ENCODE peak calls at places on chromosomes 11 and 22, in five cellular contexts. One of them, this sample, is unnamed.

GRCh38 chr11:77654770-77655434 is 17.3 kb upstream of the CLNS1A start:
- DNase-seq in NCI-H2081: no peak
- DNase-seq in amniotic stem cell: no peak
- DNase-seq in HEK293T: no peak
- DNase-seq in Calu3: peak
- DNase-seq in this sample: no peak

GRCh38 chr11:104892723-104893511 is 5.3 kb downstream of the CASP12 start:
- DNase-seq in NCI-H2081: no peak
- DNase-seq in amniotic stem cell: no peak
- DNase-seq in HEK293T: no peak
- DNase-seq in Calu3: no peak
- DNase-seq in this sample: no peak

GRCh38 chr22:50694766-50695420 is 22.3 kb downstream of the SHANK3 start:
- DNase-seq in NCI-H2081: no peak
- DNase-seq in amniotic stem cell: no peak
- DNase-seq in HEK293T: no peak
- DNase-seq in Calu3: no peak
- DNase-seq in this sample: no peak

GRCh38 chr11:23353611-23354010 is 493.3 kb upstream of the CCDC179 start:
- DNase-seq in NCI-H2081: no peak
- DNase-seq in amniotic stem cell: no peak
- DNase-seq in HEK293T: no peak
- DNase-seq in Calu3: no peak
- DNase-seq in this sample: no peak

GRCh38 chr11:79092791-79093313 is 348.0 kb downstream of the TENM4 start:
- DNase-seq in NCI-H2081: no peak
- DNase-seq in amniotic stem cell: peak
- DNase-seq in HEK293T: no peak
- DNase-seq in Calu3: peak
- DNase-seq in this sample: peak

GRCh38 chr22:46619830-46620501 is at the start of gene GRAMD4:
- DNase-seq in NCI-H2081: no peak
- DNase-seq in amniotic stem cell: no peak
- DNase-seq in HEK293T: no peak
- DNase-seq in Calu3: no peak
- DNase-seq in this sample: no peak

GRCh38 chr11:130918081-130918480 is 1.8 kb upstream of the SNX19 start:
- DNase-seq in NCI-H2081: no peak
- DNase-seq in amniotic stem cell: no peak
- DNase-seq in HEK293T: no peak
- DNase-seq in Calu3: no peak
- DNase-seq in this sample: no peak

GRCh38 chr11:63766501-63767270 is 1.9 kb downstream of the ZFTA start:
- DNase-seq in NCI-H2081: no peak
- DNase-seq in amniotic stem cell: no peak
- DNase-seq in HEK293T: no peak
- DNase-seq in Calu3: no peak
- DNase-seq in this sample: no peak

GRCh38 chr22:37805878-37806277 is 1.9 kb upstream of the GCAT start:
- DNase-seq in NCI-H2081: no peak
- DNase-seq in amniotic stem cell: no peak
- DNase-seq in HEK293T: no peak
- DNase-seq in Calu3: no peak
- DNase-seq in this sample: no peak

GRCh38 chr22:36818010-36818642 is 1.3 kb upstream of the PVALB start:
- DNase-seq in NCI-H2081: no peak
- DNase-seq in amniotic stem cell: no peak
- DNase-seq in HEK293T: no peak
- DNase-seq in Calu3: no peak
- DNase-seq in this sample: no peak

GRCh38 chr11:117316197-117316961 is at the start of gene BACE1:
- DNase-seq in NCI-H2081: peak
- DNase-seq in amniotic stem cell: peak
- DNase-seq in HEK293T: peak
- DNase-seq in Calu3: peak
- DNase-seq in this sample: peak

GRCh38 chr22:47231759-47232158 is 469.3 kb downstream of the TBC1D22A start:
- DNase-seq in NCI-H2081: no peak
- DNase-seq in amniotic stem cell: no peak
- DNase-seq in HEK293T: no peak
- DNase-seq in Calu3: no peak
- DNase-seq in this sample: no peak

GRCh38 chr11:26188559-26188958 is 143.4 kb upstream of the ANO3 start:
- DNase-seq in NCI-H2081: no peak
- DNase-seq in amniotic stem cell: peak
- DNase-seq in HEK293T: no peak
- DNase-seq in Calu3: no peak
- DNase-seq in this sample: no peak

GRCh38 chr22:48276933-48277867 is 1514.8 kb downstream of the TBC1D22A start:
- DNase-seq in NCI-H2081: no peak
- DNase-seq in amniotic stem cell: no peak
- DNase-seq in HEK293T: no peak
- DNase-seq in Calu3: no peak
- DNase-seq in this sample: no peak

This sample was measured in Caki2.